ENCODE peak calls at places on chromosomes 7 and 10, in seven cellular contexts. One of them, this sample, is unnamed.

GRCh38 chr10:34854147-34854601 is 39.1 kb upstream of the PARD3 start:
- DNase-seq in mesendoderm: no peak
- DNase-seq in fibroblast of lung: peak; percentile 57
- DNase-seq in body of pancreas: no peak
- DNase-seq in IMR-90: peak; percentile 64
- DNase-seq in CD8-positive, alpha-beta memory T cell: no peak
- DNase-seq in adrenal gland: peak; percentile 37
- DNase-seq in this sample: peak; percentile 65

GRCh38 chr7:142614116-142614515 is 135.2 kb upstream of the PRSS1 start:
- DNase-seq in mesendoderm: no peak
- DNase-seq in fibroblast of lung: peak; percentile 23
- DNase-seq in body of pancreas: no peak
- DNase-seq in IMR-90: peak; percentile 62
- DNase-seq in CD8-positive, alpha-beta memory T cell: no peak
- DNase-seq in adrenal gland: no peak
- DNase-seq in this sample: peak; percentile 40

GRCh38 chr7:18384491-18385143 is 110.9 kb upstream of the HDAC9 start:
- DNase-seq in mesendoderm: peak; percentile 60
- DNase-seq in fibroblast of lung: peak; percentile 16
- DNase-seq in body of pancreas: no peak
- DNase-seq in IMR-90: no peak
- DNase-seq in CD8-positive, alpha-beta memory T cell: no peak
- DNase-seq in adrenal gland: no peak
- DNase-seq in this sample: no peak

GRCh38 chr10:109214916-109215740 is 708.2 kb downstream of the XPNPEP1 start:
- DNase-seq in mesendoderm: no peak
- DNase-seq in fibroblast of lung: no peak
- DNase-seq in body of pancreas: no peak
- DNase-seq in IMR-90: no peak
- DNase-seq in CD8-positive, alpha-beta memory T cell: no peak
- DNase-seq in adrenal gland: no peak
- DNase-seq in this sample: no peak

GRCh38 chr10:85857305-85857704 is 509.3 kb downstream of the GRID1 start:
- DNase-seq in mesendoderm: no peak
- DNase-seq in fibroblast of lung: no peak
- DNase-seq in body of pancreas: no peak
- DNase-seq in IMR-90: no peak
- DNase-seq in CD8-positive, alpha-beta memory T cell: no peak
- DNase-seq in adrenal gland: no peak
- DNase-seq in this sample: no peak

GRCh38 chr7:24945899-24946298 is 34.1 kb downstream of the OSBPL3 start:
- DNase-seq in mesendoderm: peak; percentile 16
- DNase-seq in fibroblast of lung: no peak
- DNase-seq in body of pancreas: no peak
- DNase-seq in IMR-90: no peak
- DNase-seq in CD8-positive, alpha-beta memory T cell: no peak
- DNase-seq in adrenal gland: no peak
- DNase-seq in this sample: no peak

GRCh38 chr10:63140077-63140476 is 6.9 kb downstream of the NRBF2 start:
- DNase-seq in mesendoderm: no peak
- DNase-seq in fibroblast of lung: no peak
- DNase-seq in body of pancreas: no peak
- DNase-seq in IMR-90: no peak
- DNase-seq in CD8-positive, alpha-beta memory T cell: no peak
- DNase-seq in adrenal gland: no peak
- DNase-seq in this sample: peak; percentile 56

GRCh38 chr7:135245226-135245625 is 11.6 kb downstream of the STRA8 start:
- DNase-seq in mesendoderm: no peak
- DNase-seq in fibroblast of lung: no peak
- DNase-seq in body of pancreas: no peak
- DNase-seq in IMR-90: no peak
- DNase-seq in CD8-positive, alpha-beta memory T cell: no peak
- DNase-seq in adrenal gland: no peak
- DNase-seq in this sample: no peak

GRCh38 chr10:47322300-47323061 is at the start of gene GDF2:
- DNase-seq in mesendoderm: no peak
- DNase-seq in fibroblast of lung: no peak
- DNase-seq in body of pancreas: no peak
- DNase-seq in IMR-90: no peak
- DNase-seq in CD8-positive, alpha-beta memory T cell: no peak
- DNase-seq in adrenal gland: no peak
- DNase-seq in this sample: no peak

DNA sequence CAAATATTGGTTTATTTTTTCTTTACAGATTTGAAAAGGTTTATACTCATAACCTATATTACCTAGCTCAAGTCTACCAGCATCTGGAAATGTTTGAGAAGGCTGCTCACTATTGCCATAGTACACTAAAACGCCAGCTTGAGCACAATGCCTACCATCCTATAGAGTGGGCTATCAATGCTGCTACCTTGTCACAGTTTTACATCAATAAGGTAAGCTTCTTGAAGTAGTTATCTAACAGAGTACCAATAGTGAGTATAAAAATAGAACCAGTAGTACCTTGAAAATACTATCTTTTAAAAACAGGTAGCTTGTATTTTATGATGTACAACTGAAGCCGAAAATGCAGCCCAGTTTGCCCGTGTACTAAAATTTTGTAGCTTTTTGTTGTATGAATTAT is 17.1 kb downstream of the KIFBP start:
- DNase-seq in mesendoderm: no peak
- DNase-seq in fibroblast of lung: no peak
- DNase-seq in body of pancreas: no peak
- DNase-seq in IMR-90: no peak
- DNase-seq in CD8-positive, alpha-beta memory T cell: no peak
- DNase-seq in adrenal gland: no peak
- DNase-seq in this sample: no peak
- H3K36me3 ChIP-seq in mesendoderm: no peaks in the 10 kb centered on the region
- H3K36me3 ChIP-seq in fibroblast of lung: peaks cover 8% of the 10 kb centered on the region
- H3K36me3 ChIP-seq in body of pancreas: no peaks in the 10 kb centered on the region
- H3K36me3 ChIP-seq in IMR-90: peaks cover 19% of the 10 kb centered on the region
- H3K36me3 ChIP-seq in CD8-positive, alpha-beta memory T cell: peaks cover 5% of the 10 kb centered on the region
- H3K36me3 ChIP-seq in adrenal gland: no peaks in the 10 kb centered on the region
- H3K36me3 ChIP-seq in this sample: peaks cover 1% of the 10 kb centered on the region

DNA sequence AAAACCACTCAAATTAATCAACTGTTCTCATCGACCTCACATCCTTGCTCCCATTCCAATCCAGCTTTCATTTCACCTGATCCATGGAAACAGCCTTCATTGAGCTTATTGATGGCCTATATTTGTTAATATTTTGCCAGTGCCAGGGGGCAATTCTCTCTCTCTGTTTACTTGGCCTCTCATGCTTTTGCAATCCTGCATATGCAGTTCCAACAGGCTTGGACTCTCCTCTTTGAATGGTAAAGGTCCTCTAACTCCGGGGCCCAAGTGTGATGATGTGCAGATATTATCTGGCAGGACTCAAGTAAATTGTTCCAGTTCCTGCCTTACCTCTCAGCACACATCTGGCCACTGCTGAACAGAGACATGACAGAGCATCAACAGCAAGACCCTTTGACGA is 67.3 kb downstream of the ZNF783 start:
- DNase-seq in mesendoderm: no peak
- DNase-seq in fibroblast of lung: no peak
- DNase-seq in body of pancreas: no peak
- DNase-seq in IMR-90: no peak
- DNase-seq in CD8-positive, alpha-beta memory T cell: no peak
- DNase-seq in adrenal gland: no peak
- DNase-seq in this sample: no peak
- H3K36me3 ChIP-seq in mesendoderm: no peaks in the 10 kb centered on the region
- H3K36me3 ChIP-seq in fibroblast of lung: no peaks in the 10 kb centered on the region
- H3K36me3 ChIP-seq in body of pancreas: no peaks in the 10 kb centered on the region
- H3K36me3 ChIP-seq in IMR-90: no peaks in the 10 kb centered on the region
- H3K36me3 ChIP-seq in CD8-positive, alpha-beta memory T cell: no peaks in the 10 kb centered on the region
- H3K36me3 ChIP-seq in adrenal gland: no peaks in the 10 kb centered on the region
- H3K36me3 ChIP-seq in this sample: no peaks in the 10 kb centered on the region

GRCh38 chr10:113897693-113898618 is 43.5 kb downstream of the NHLRC2 start:
- DNase-seq in mesendoderm: no peak
- DNase-seq in fibroblast of lung: no peak
- DNase-seq in body of pancreas: no peak
- DNase-seq in IMR-90: no peak
- DNase-seq in CD8-positive, alpha-beta memory T cell: no peak
- DNase-seq in adrenal gland: no peak
- DNase-seq in this sample: no peak
- H3K36me3 ChIP-seq in mesendoderm: no peaks in the 10 kb centered on the region
- H3K36me3 ChIP-seq in fibroblast of lung: no peaks in the 10 kb centered on the region
- H3K36me3 ChIP-seq in body of pancreas: no peaks in the 10 kb centered on the region
- H3K36me3 ChIP-seq in IMR-90: peaks cover 9% of the 10 kb centered on the region
- H3K36me3 ChIP-seq in CD8-positive, alpha-beta memory T cell: peaks cover 5% of the 10 kb centered on the region
- H3K36me3 ChIP-seq in adrenal gland: no peaks in the 10 kb centered on the region
- H3K36me3 ChIP-seq in this sample: peaks cover 2% of the 10 kb centered on the region

DNA sequence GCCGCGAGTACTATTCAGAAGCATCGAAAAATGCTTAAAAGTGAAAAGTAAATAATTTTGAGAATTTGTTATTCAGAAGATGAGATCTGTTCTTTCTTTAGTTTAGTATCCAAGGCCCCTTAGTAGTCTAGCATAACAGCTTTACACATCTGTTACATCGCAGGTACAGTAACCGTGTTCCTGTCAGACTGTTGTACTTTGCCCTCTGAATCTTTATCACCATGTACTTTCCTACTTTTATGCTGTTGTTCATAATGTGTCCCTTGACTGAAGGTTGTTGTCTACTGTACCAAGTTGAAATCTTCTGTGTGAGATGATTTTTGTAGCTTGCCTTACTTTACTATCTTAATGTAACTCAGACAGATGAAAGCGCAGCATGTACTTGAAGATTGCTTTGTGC is 38.3 kb downstream of the WAC start:
- DNase-seq in mesendoderm: no peak
- DNase-seq in fibroblast of lung: no peak
- DNase-seq in body of pancreas: no peak
- DNase-seq in IMR-90: no peak
- DNase-seq in CD8-positive, alpha-beta memory T cell: no peak
- DNase-seq in adrenal gland: no peak
- DNase-seq in this sample: no peak
- H3K36me3 ChIP-seq in mesendoderm: no peaks in the 10 kb centered on the region
- H3K36me3 ChIP-seq in fibroblast of lung: peaks cover 2% of the 10 kb centered on the region
- H3K36me3 ChIP-seq in body of pancreas: no peaks in the 10 kb centered on the region
- H3K36me3 ChIP-seq in IMR-90: peaks cover 15% of the 10 kb centered on the region
- H3K36me3 ChIP-seq in CD8-positive, alpha-beta memory T cell: peaks cover 4% of the 10 kb centered on the region
- H3K36me3 ChIP-seq in adrenal gland: no peaks in the 10 kb centered on the region
- H3K36me3 ChIP-seq in this sample: peaks cover 2% of the 10 kb centered on the region

GRCh38 chr7:888081-889024 is 12.0 kb downstream of the GET4 start:
- DNase-seq in mesendoderm: no peak
- DNase-seq in fibroblast of lung: no peak
- DNase-seq in body of pancreas: no peak
- DNase-seq in IMR-90: no peak
- DNase-seq in CD8-positive, alpha-beta memory T cell: no peak
- DNase-seq in adrenal gland: peak; percentile 80
- DNase-seq in this sample: no peak
- H3K36me3 ChIP-seq in mesendoderm: peaks cover 5% of the 10 kb centered on the region
- H3K36me3 ChIP-seq in fibroblast of lung: peaks cover 27% of the 10 kb centered on the region
- H3K36me3 ChIP-seq in body of pancreas: peaks cover 17% of the 10 kb centered on the region
- H3K36me3 ChIP-seq in IMR-90: peaks cover 42% of the 10 kb centered on the region
- H3K36me3 ChIP-seq in CD8-positive, alpha-beta memory T cell: peaks cover 41% of the 10 kb centered on the region
- H3K36me3 ChIP-seq in adrenal gland: no peaks in the 10 kb centered on the region
- H3K36me3 ChIP-seq in this sample: peaks cover 34% of the 10 kb centered on the region

DNA sequence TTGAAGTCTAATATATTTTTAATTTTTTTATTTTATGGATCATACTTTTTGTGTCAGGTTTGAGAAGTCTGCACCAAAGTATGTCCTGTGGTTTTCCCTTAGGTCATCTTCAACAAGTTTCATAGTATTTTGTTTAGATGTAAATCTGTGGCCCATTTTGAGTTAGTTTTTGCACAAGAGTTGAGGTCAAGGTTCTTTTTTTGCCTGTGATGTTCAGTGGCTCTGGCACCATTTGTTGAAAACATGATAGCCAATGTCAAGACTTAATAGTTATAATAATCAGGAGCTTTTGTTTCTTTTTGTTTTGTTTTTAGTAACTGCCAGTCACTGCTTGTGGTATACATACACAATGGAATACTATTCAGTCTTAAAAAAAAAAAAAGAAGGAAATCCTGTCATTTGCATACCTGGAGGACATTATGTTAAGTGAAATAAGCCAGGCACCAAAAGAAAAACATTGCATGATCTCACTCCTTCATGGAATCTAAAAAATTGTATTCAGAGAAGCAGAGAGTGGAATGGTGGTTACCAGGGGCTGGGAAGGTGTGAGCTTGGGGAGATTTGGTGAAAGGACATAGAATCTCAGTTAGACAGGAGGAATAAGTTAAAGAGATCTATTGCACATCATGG is 61.3 kb downstream of the EGFR start:
- DNase-seq in mesendoderm: no peak
- DNase-seq in fibroblast of lung: no peak
- DNase-seq in body of pancreas: no peak
- DNase-seq in IMR-90: no peak
- DNase-seq in CD8-positive, alpha-beta memory T cell: no peak
- DNase-seq in adrenal gland: no peak
- DNase-seq in this sample: no peak
- H3K36me3 ChIP-seq in mesendoderm: no peaks in the 10 kb centered on the region
- H3K36me3 ChIP-seq in fibroblast of lung: no peaks in the 10 kb centered on the region
- H3K36me3 ChIP-seq in body of pancreas: no peaks in the 10 kb centered on the region
- H3K36me3 ChIP-seq in IMR-90: peaks cover 7% of the 10 kb centered on the region
- H3K36me3 ChIP-seq in CD8-positive, alpha-beta memory T cell: no peaks in the 10 kb centered on the region
- H3K36me3 ChIP-seq in adrenal gland: no peaks in the 10 kb centered on the region
- H3K36me3 ChIP-seq in this sample: peaks cover 14% of the 10 kb centered on the region

GRCh38 chr7:128985660-128986059 is 47.9 kb downstream of the IRF5 start:
- DNase-seq in mesendoderm: peak; percentile 6
- DNase-seq in fibroblast of lung: no peak
- DNase-seq in body of pancreas: no peak
- DNase-seq in IMR-90: no peak
- DNase-seq in CD8-positive, alpha-beta memory T cell: no peak
- DNase-seq in adrenal gland: no peak
- DNase-seq in this sample: no peak
- H3K36me3 ChIP-seq in mesendoderm: peaks cover 2% of the 10 kb centered on the region
- H3K36me3 ChIP-seq in fibroblast of lung: peaks cover 5% of the 10 kb centered on the region
- H3K36me3 ChIP-seq in body of pancreas: no peaks in the 10 kb centered on the region
- H3K36me3 ChIP-seq in IMR-90: peaks cover 33% of the 10 kb centered on the region
- H3K36me3 ChIP-seq in CD8-positive, alpha-beta memory T cell: peaks cover 37% of the 10 kb centered on the region
- H3K36me3 ChIP-seq in adrenal gland: no peaks in the 10 kb centered on the region
- H3K36me3 ChIP-seq in this sample: peaks cover 9% of the 10 kb centered on the region

DNA sequence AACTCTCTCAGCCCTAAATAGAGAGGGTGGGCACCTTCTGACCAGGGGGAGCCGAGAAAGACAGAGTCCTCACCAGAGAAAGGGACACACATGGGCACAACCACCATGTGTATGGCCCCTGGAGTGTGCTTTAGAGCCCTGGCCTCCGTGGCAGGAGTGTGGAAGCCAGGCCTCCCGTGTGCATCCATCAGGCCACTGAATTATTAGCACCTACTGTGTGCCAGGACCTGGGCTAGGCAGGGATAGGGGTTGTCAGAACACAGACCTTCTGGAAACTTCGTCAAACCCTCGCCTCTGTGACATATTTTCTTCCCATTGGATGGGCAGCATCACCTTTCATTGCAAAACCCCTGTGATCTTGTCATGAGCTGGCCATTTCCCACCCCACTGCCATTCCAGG is 78.5 kb downstream of the ZMIZ1 start:
- DNase-seq in mesendoderm: no peak
- DNase-seq in fibroblast of lung: no peak
- DNase-seq in body of pancreas: no peak
- DNase-seq in IMR-90: no peak
- DNase-seq in CD8-positive, alpha-beta memory T cell: no peak
- DNase-seq in adrenal gland: no peak
- DNase-seq in this sample: no peak
- H3K36me3 ChIP-seq in mesendoderm: no peaks in the 10 kb centered on the region
- H3K36me3 ChIP-seq in fibroblast of lung: peaks cover 24% of the 10 kb centered on the region
- H3K36me3 ChIP-seq in body of pancreas: no peaks in the 10 kb centered on the region
- H3K36me3 ChIP-seq in IMR-90: peaks cover 49% of the 10 kb centered on the region
- H3K36me3 ChIP-seq in CD8-positive, alpha-beta memory T cell: no peaks in the 10 kb centered on the region
- H3K36me3 ChIP-seq in adrenal gland: no peaks in the 10 kb centered on the region
- H3K36me3 ChIP-seq in this sample: peaks cover 17% of the 10 kb centered on the region

This sample was measured in bronchial epithelial cell.